ENCODE peak calls at places on chromosomes 12 and 14, in nine cellular contexts. P is NCI-H2081; X is effector memory CD4-positive, alpha-beta T cell; M is GM19239; L is stimulated activated CD4-positive, alpha-beta T cell treated with anti-CD3 and anti-CD28 coated beads, Interleukin-2, amount 100 ng/mL, for 48 hours; S is iris pigment epithelial cell; J is stimulated activated CD8-positive, alpha-beta memory T cell treated with anti-CD3 and anti-CD28 coated beads, Interleukin-4, amount 100 ng/mL, for 1 hour; R is activated T-cell treated with anti-CD3 and anti-CD28 coated beads, Interleukin-2, amount 50 U/mL, for 48 hours; Q is psoas muscle. C is an unnamed sample.
A peak's percentile ranks its signal among the peaks of the same experiment; 100 is the strongest.

GRCh38 chr14:24678801-24679247 is 44.8 kb upstream of the GZMB start:
- DNase-seq in Q (peak; percentile 35), R (peak; percentile 81), M (peak; percentile 41), P (peak; percentile 79), X (peak; percentile 43), S (peak; percentile 88), J (peak; percentile 64), L (peak; percentile 76), C (no peak)

GRCh38 chr12:72549184-72549583 is 277.0 kb downstream of the TRHDE start:
- DNase-seq in Q (no peak), M (no peak), L (no peak), J (no peak), X (no peak), S (no peak), R (no peak), P (no peak), C (no peak)

GRCh38 chr12:125188912-125189881 is 124.0 kb downstream of the AACS start:
- DNase-seq in J (no peak), X (no peak), M (no peak), Q (no peak), P (no peak), L (no peak), S (no peak), R (no peak), C (no peak)

GRCh38 chr14:85867450-85867849 is 337.5 kb downstream of the FLRT2 start:
- DNase-seq in M (no peak), P (no peak), R (no peak), X (no peak), L (no peak), S (no peak), Q (no peak), J (no peak), C (no peak)

GRCh38 chr12:26471560-26471959 is 276.2 kb downstream of the SSPN start:
- DNase-seq in R (no peak), J (no peak), Q (no peak), X (no peak), L (no peak), P (no peak), M (peak; percentile 36), S (peak; percentile 55), C (peak; percentile 16)

GRCh38 chr12:16016748-16017147 is 105.6 kb downstream of the DERA start:
- DNase-seq in R (no peak), L (no peak), Q (no peak), M (no peak), S (no peak), P (no peak), X (no peak), J (no peak), C (no peak)

GRCh38 chr12:8734873-8735381 is 37.1 kb downstream of the RIMKLB start:
- DNase-seq in L (no peak), P (no peak), J (no peak), S (peak; percentile 28), R (no peak), X (no peak), M (no peak), Q (no peak), C (no peak)

GRCh38 chr14:52888159-52888558 is 62.7 kb downstream of the FERMT2 start:
- DNase-seq in M (no peak), L (no peak), J (no peak), X (no peak), P (no peak), R (no peak), Q (no peak), S (no peak), C (no peak)

GRCh38 chr12:52975820-52976573 is 27.1 kb downstream of the KRT18 start:
- DNase-seq in L (no peak), X (no peak), M (no peak), Q (no peak), P (no peak), R (no peak), J (no peak), S (no peak), C (no peak)